ENCODE peak calls at places on chromosome 4, in eight cellular contexts. P, Z, S, G, E, V, L and K are unnamed samples.

GRCh38 chr4:7101692-7102515 is 34.0 kb upstream of the GRPEL1 start:
- DNase-seq in P (peak), Z (no peak), S (peak), G (peak), E (peak), V (peak), L (peak), K (peak)

GRCh38 chr4:6424425-6424824 is 48.0 kb downstream of the PPP2R2C start:
- DNase-seq in P (no peak), Z (no peak), S (no peak), G (no peak), E (no peak), V (no peak), L (no peak), K (no peak)

GRCh38 chr4:176277162-176277904 is 8.3 kb upstream of the ASB5 start:
- DNase-seq in P (peak), Z (no peak), S (peak), G (peak), E (peak), V (no peak), L (no peak), K (no peak)

GRCh38 chr4:74109116-74109791 is 10.3 kb upstream of the CXCL2 start:
- DNase-seq in P (peak), Z (peak), S (peak), G (no peak), E (no peak), V (no peak), L (peak), K (no peak)

GRCh38 chr4:8829584-8829983 is 42.1 kb downstream of the HMX1 start:
- DNase-seq in P (no peak), Z (no peak), S (no peak), G (no peak), E (no peak), V (no peak), L (no peak), K (no peak)

GRCh38 chr4:80255374-80256095 is 10.9 kb upstream of the FGF5 start:
- DNase-seq in P (no peak), Z (no peak), S (peak), G (no peak), E (no peak), V (no peak), L (no peak), K (no peak)

GRCh38 chr4:8560265-8561047 is 19.7 kb upstream of the GPR78 start:
- DNase-seq in P (no peak), Z (no peak), S (peak), G (no peak), E (no peak), V (no peak), L (no peak), K (no peak)

GRCh38 chr4:2742823-2743517 is 13.2 kb downstream of the TNIP2 start:
- DNase-seq in P (no peak), Z (no peak), S (no peak), G (no peak), E (no peak), V (no peak), L (no peak), K (no peak)

GRCh38 chr4:13546855-13547562 is 2.7 kb upstream of the NKX3-2 start:
- DNase-seq in P (no peak), Z (no peak), S (no peak), G (peak), E (peak), V (no peak), L (no peak), K (no peak)

GRCh38 chr4:148857234-148857972 is 415.2 kb upstream of the NR3C2 start:
- DNase-seq in P (no peak), Z (no peak), S (peak), G (no peak), E (no peak), V (no peak), L (no peak), K (no peak)

GRCh38 chr4:123987408-123987807 is 590.8 kb downstream of the SPRY1 start:
- DNase-seq in P (no peak), Z (no peak), S (peak), G (no peak), E (no peak), V (no peak), L (no peak), K (no peak)

GRCh38 chr4:123305746-123306145 is 90.8 kb upstream of the SPRY1 start:
- DNase-seq in P (no peak), Z (no peak), S (peak), G (no peak), E (no peak), V (no peak), L (no peak), K (no peak)

GRCh38 chr4:5758741-5759140 is 47.7 kb downstream of the EVC start:
- DNase-seq in P (no peak), Z (no peak), S (peak), G (peak), E (no peak), V (peak), L (no peak), K (no peak)

GRCh38 chr4:158079661-158080060 is 93.2 kb downstream of the GASK1B start:
- DNase-seq in P (no peak), Z (no peak), S (no peak), G (no peak), E (no peak), V (no peak), L (no peak), K (no peak)

GRCh38 chr4:180380733-180381132 is 1862.5 kb upstream of the TENM3 start:
- DNase-seq in P (no peak), Z (no peak), S (peak), G (no peak), E (no peak), V (no peak), L (no peak), K (no peak)

GRCh38 chr4:39346856-39347519 is 19.2 kb downstream of the RFC1 start:
- DNase-seq in P (no peak), Z (no peak), S (no peak), G (no peak), E (no peak), V (no peak), L (no peak), K (no peak)

GRCh38 chr4:119184128-119184527 is 28.4 kb upstream of the USP53 start:
- DNase-seq in P (no peak), Z (no peak), S (no peak), G (no peak), E (no peak), V (no peak), L (no peak), K (no peak)

GRCh38 chr4:187606581-187606980 is 389.0 kb upstream of the ZFP42 start:
- DNase-seq in P (no peak), Z (no peak), S (peak), G (peak), E (peak), V (no peak), L (peak), K (no peak)

GRCh38 chr4:169070895-169071218 is 60.8 kb upstream of the CBR4 start:
- DNase-seq in P (no peak), Z (no peak), S (no peak), G (no peak), E (no peak), V (no peak), L (no peak), K (no peak)

GRCh38 chr4:145195167-145195952 is 15.0 kb upstream of the OTUD4 start:
- DNase-seq in P (no peak), Z (no peak), S (no peak), G (no peak), E (peak), V (no peak), L (no peak), K (no peak)